ENCODE peak calls at places on chromosomes 6 and 20, in ten cellular contexts. T is stimulated activated CD4-positive, alpha-beta T cell treated with anti-CD3 and anti-CD28 coated beads, TNF-alpha, amount 100 ng/mL, for 4 hours; Q is cardiac fibroblast; L is hepatic stellate cell; N is NCI-H1417 treated with DMSO at 0.1 percent for 48 hours; J is HFF-Myc; V is substantia nigra; F is Kasumi-1; K is aorta; A is epithelial cell of esophagus. S is an unnamed sample.

GRCh38 chr6:92174398-92175073 is 1244.8 kb downstream of the EPHA7 start:
- DNase-seq in L (no peak), J (no peak), N (no peak), Q (no peak), T (no peak), A (no peak), V (no peak), K (no peak), F (no peak), S (no peak)

GRCh38 chr20:43969501-43969900 is 54.8 kb downstream of the TOX2 start:
- DNase-seq in T (no peak), L (no peak), V (no peak), K (peak), Q (no peak), F (no peak), J (no peak), A (no peak), N (no peak), S (no peak)

GRCh38 chr6:128239146-128239545 is 281.3 kb downstream of the PTPRK start:
- DNase-seq in V (no peak), Q (no peak), L (no peak), A (no peak), K (no peak), F (no peak), T (no peak), N (no peak), J (no peak), S (no peak)

GRCh38 chr20:57829805-57830514 is 120.1 kb upstream of the PMEPA1 start:
- DNase-seq in Q (no peak), F (no peak), J (no peak), L (no peak), K (no peak), V (no peak), A (no peak), N (no peak), T (no peak), S (no peak)

GRCh38 chr6:111484655-111484974 is 1.6 kb upstream of the REV3L start:
- DNase-seq in A (no peak), T (no peak), N (no peak), Q (peak), F (peak), V (no peak), L (no peak), J (no peak), K (no peak), S (no peak)

GRCh38 chr20:25497586-25498279 is 87.6 kb downstream of the NINL start:
- DNase-seq in L (no peak), J (no peak), V (no peak), F (no peak), K (peak), N (no peak), A (no peak), Q (no peak), T (no peak), S (no peak)

GRCh38 chr6:45049188-45049843 is 278.8 kb upstream of the RUNX2 start:
- DNase-seq in J (peak), T (no peak), Q (peak), L (no peak), A (peak), N (no peak), K (no peak), V (no peak), F (peak), S (no peak)

GRCh38 chr6:75986935-75987334 is 85.5 kb downstream of the IMPG1 start:
- DNase-seq in N (no peak), L (no peak), T (no peak), Q (no peak), F (no peak), A (no peak), V (no peak), K (no peak), J (no peak), S (no peak)

GRCh38 chr6:84967389-84967788 is 203.0 kb upstream of the TBX18 start:
- DNase-seq in A (peak), F (peak), L (peak), T (no peak), Q (peak), J (peak), K (no peak), V (no peak), N (no peak), S (no peak)

GRCh38 chr6:169984181-169985120 is 233.0 kb downstream of the ERMARD start:
- DNase-seq in A (no peak), T (no peak), V (no peak), Q (no peak), N (no peak), K (peak), F (no peak), J (no peak), L (no peak), S (no peak)

GRCh38 chr6:85660181-85660611 is 17.5 kb upstream of the SYNCRIP start:
- DNase-seq in T (no peak), K (no peak), V (no peak), J (peak), F (no peak), A (peak), N (no peak), L (peak), Q (peak), S (peak)

GRCh38 chr20:45592574-45593189 is 13.6 kb upstream of the WFDC8 start:
- DNase-seq in K (no peak), T (no peak), V (no peak), L (peak), Q (peak), J (peak), N (no peak), A (peak), F (peak), S (peak)

GRCh38 chr6:131290955-131291354 is 155.7 kb downstream of the AKAP7 start:
- DNase-seq in N (no peak), Q (no peak), A (peak), V (no peak), K (no peak), J (no peak), F (no peak), L (no peak), T (no peak), S (no peak)

GRCh38 chr20:23446505-23446904 is 6.2 kb downstream of the CST11 start:
- DNase-seq in L (peak), A (peak), F (peak), T (peak), J (no peak), K (no peak), V (peak), N (no peak), Q (peak), S (no peak)

GRCh38 chr6:28885149-28885738 is 38.5 kb downstream of the TRIM27 start:
- DNase-seq in V (no peak), F (no peak), K (no peak), A (no peak), N (no peak), Q (no peak), T (no peak), L (no peak), J (no peak), S (no peak)

GRCh38 chr6:11391934-11392777 is 145.4 kb upstream of the TMEM170B start:
- DNase-seq in K (no peak), T (no peak), L (no peak), V (no peak), A (no peak), N (no peak), Q (no peak), J (no peak), F (no peak), S (no peak)

GRCh38 chr6:9397981-9398559 is 962.7 kb upstream of the SLC35B3 start:
- DNase-seq in K (no peak), T (no peak), N (peak), J (no peak), L (no peak), Q (peak), A (peak), F (no peak), V (no peak), S (no peak)

GRCh38 chr6:13742961-13743735 is 31.5 kb upstream of the RANBP9 start:
- DNase-seq in T (no peak), L (no peak), K (peak), Q (no peak), F (no peak), N (no peak), J (no peak), V (no peak), A (no peak), S (no peak)

GRCh38 chr20:51624157-51624731 is 81.7 kb upstream of the NFATC2 start:
- DNase-seq in T (peak), L (peak), Q (peak), F (peak), K (peak), N (no peak), J (no peak), A (peak), V (no peak), S (peak)